ENCODE peak calls at places on chromosomes 13 and 19, in six cellular contexts. D is fibroblast of lung, W is H9, I is neural progenitor cell, L is IMR-90, Z is mammary epithelial cell. X is an unnamed sample.

GRCh38 chr13:51523082-51523518 is 61.2 kb upstream of the WDFY2 start:
- DNase-seq in D (peak), W (no peak), I (no peak), L (peak), Z (peak), X (no peak)

GRCh38 chr19:14796021-14796420 is 17.7 kb upstream of the ADGRE2 start:
- DNase-seq in D (no peak), W (no peak), I (no peak), L (no peak), Z (no peak), X (no peak)

GRCh38 chr19:58052256-58052655 is 6.8 kb upstream of the ZNF135 start:
- DNase-seq in D (no peak), W (no peak), I (no peak), L (no peak), Z (no peak), X (no peak)

GRCh38 chr19:15427991-15428471 is 9.2 kb upstream of the AKAP8L start:
- DNase-seq in D (no peak), W (no peak), I (no peak), L (no peak), Z (no peak), X (no peak)

GRCh38 chr19:13103961-13104847 is 1.5 kb upstream of the LYL1 start:
- DNase-seq in D (no peak), W (peak), I (peak), L (no peak), Z (no peak), X (peak)

GRCh38 chr19:4064073-4064550 is 2.6 kb downstream of the ZBTB7A start:
- DNase-seq in D (no peak), W (peak), I (peak), L (peak), Z (no peak), X (no peak)

GRCh38 chr19:45769821-45770191 is 754 bp upstream of the SIX5 start:
- DNase-seq in D (no peak), W (no peak), I (peak), L (peak), Z (peak), X (peak)

GRCh38 chr19:29988351-29988750 is 46.3 kb downstream of the URI1 start:
- DNase-seq in D (no peak), W (peak), I (peak), L (no peak), Z (no peak), X (no peak)

GRCh38 chr13:100674848-100675659 is 459 bp upstream of the TMTC4 start:
- DNase-seq in D (peak), W (peak), I (peak), L (peak), Z (peak), X (peak)
- TF ChIP-seq CTCF in D (peak), W (peak), I (peak), L (peak), Z (no peak), X (peak)

DNA sequence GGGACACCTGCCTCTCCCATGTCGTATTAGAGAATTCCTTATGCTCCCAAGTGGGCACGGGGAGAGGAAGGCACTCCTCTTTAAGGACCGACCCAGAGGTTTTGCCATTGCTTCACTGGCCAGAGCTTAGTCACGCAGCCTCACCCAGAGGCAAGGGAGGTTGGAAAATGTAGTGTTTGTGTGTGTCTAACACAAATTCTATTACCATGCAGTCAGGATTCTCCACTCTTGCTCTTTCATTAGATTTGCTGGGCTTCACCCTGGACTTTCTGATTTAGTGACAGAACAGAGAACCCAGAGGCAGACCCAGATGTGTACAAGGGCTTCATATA is 14.6 kb upstream of the NCCRP1 start:
- DNase-seq in D (no peak), W (no peak), I (no peak), L (no peak), Z (no peak), X (no peak)
- H3K9ac ChIP-seq in D (no peak), W (no peak), I (no peak), L (no peak), Z (no peak), X (no peak)

GRCh38 chr13:72400859-72401258 is 326.6 kb downstream of the MZT1 start:
- DNase-seq in D (no peak), W (no peak), I (no peak), L (no peak), Z (no peak), X (no peak)

GRCh38 chr13:72405441-72405840 is 322.0 kb downstream of the MZT1 start:
- DNase-seq in D (no peak), W (no peak), I (no peak), L (no peak), Z (no peak), X (no peak)

GRCh38 chr13:72399351-72399750 is 328.1 kb downstream of the MZT1 start:
- DNase-seq in D (no peak), W (no peak), I (no peak), L (no peak), Z (no peak), X (no peak)

GRCh38 chr13:72403396-72404010 is 323.9 kb downstream of the MZT1 start:
- DNase-seq in D (no peak), W (no peak), I (no peak), L (no peak), Z (peak), X (no peak)
- H3K27ac ChIP-seq in D (no peak), W (no peak), I (no peak), L (no peak), Z (no peak), X (no peak)

GRCh38 chr13:33108620-33109019 is 92.4 kb downstream of the KL start:
- DNase-seq in D (peak), W (no peak), I (no peak), L (peak), Z (no peak), X (no peak)

GRCh38 chr13:33110713-33111413 is 94.6 kb downstream of the KL start:
- DNase-seq in D (peak), W (no peak), I (no peak), L (peak), Z (no peak), X (no peak)

GRCh38 chr13:33110386-33110712 is 94.1 kb downstream of the KL start:
- DNase-seq in D (no peak), W (no peak), I (no peak), L (no peak), Z (no peak), X (no peak)

GRCh38 chr13:33109319-33109718 is 93.1 kb downstream of the KL start:
- DNase-seq in D (peak), W (no peak), I (no peak), L (no peak), Z (no peak), X (no peak)

DNA sequence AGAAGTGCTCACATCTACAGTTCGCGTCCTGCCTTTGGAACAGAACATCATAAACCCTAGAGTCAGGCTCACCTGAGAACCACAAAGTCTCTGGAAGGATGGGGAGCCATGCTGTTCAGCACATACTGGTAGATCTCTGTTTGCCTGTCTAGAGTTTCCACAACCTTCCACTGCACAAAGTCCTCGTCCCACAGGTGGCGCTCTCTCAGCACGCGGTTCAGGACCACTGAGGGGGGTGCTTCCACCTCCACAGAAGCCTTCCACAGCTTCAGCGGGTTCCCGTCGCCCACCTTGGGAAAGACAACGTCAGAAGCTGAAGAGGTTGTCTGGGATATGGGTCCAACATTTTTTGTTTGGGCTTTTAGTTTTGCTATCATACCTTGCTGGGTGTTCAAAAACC is 93.6 kb downstream of the KL start:
- DNase-seq in D (no peak), W (peak), I (peak), L (no peak), Z (no peak), X (no peak)
- TF ChIP-seq CTCF in D (peak), W (peak), I (peak), L (peak), Z (peak), X (no peak)

GRCh38 chr13:66657165-66657895 is 572.8 kb downstream of the PCDH9 start:
- DNase-seq in D (peak), W (no peak), I (peak), L (peak), Z (peak), X (no peak)
- H3K9ac ChIP-seq in D (no peak), W (no peak), I (no peak), L (no peak), Z (no peak), X (no peak)

DNA sequence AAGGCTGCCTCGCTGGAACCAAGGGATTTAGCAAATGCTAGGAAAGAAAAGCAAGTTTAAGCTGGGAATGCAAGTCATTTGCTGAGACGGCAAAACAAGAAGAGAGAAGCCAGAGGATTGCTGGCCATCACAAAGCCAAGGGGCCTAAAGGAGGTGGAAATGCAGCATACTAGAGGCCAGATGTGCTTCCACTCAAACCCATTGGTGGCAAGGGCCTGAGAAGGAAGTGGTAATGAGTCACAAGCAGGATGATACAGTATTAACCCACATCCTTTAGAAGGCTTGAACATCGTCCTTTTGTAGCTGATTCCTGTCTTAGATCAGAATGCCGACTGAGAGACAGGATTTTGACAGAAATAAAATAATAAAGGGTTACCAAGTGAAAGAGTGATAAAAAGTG is 68.2 kb downstream of the ITGBL1 start:
- DNase-seq in D (peak), W (no peak), I (peak), L (peak), Z (peak), X (peak)
- H3K27ac ChIP-seq in D (peak), W (no peak), I (no peak), L (no peak), Z (no peak), X (no peak)

DNA sequence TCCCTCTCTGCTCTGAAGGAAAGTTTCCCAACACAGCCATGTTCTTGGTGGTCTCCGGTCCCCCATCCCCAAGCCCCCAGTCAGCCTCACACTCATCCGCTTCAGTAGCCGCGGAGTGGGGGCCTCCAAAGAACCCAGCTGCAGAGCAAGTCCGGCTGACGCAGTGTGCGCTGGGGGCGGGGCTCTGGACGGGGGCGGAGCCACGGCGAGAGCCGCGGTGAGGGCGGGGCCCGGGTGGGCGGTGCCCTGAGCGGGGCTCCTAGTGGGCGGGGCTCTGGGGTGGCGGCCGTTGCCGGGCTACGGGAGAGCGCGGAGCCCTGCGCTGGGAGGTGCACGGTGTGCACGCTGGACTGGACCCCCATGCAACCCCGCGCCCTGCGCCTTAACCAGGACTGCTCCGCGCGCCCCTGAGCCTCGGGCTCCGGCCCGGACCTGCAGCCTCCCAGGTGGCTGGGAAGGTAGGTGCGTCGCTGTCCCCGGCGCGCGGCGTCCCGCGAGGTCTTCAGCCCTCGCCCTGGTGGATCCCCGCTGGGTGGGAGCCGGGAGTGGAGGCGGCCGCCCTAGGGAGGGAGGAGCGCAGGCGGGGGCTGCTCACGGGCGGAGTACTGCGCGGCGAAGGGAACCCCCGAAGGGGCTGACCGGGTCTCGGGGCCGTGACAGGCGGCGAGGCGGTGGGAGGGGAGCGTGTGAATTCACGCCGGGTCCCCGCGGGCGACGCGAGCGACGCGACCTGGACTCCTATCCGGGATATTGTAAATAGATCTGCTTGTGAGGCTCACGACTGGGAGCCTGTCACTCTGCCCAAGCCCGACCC is 9.1 kb downstream of the TNFRSF19 start:
- DNase-seq in D (peak), W (peak), I (peak), L (peak), Z (peak), X (peak)
- TF ChIP-seq CTCF in D (no peak), W (peak), I (no peak), L (no peak), Z (no peak), X (no peak)

X was measured in MM.1S.